ENCODE peak calls at places on chromosomes 16 and 17, in seven cellular contexts. J, Y, G, T, V, P and M are unnamed samples.

GRCh38 chr16:86664518-86665318 is 86.4 kb downstream of the FOXL1 start:
- DNase-seq in J (peak; percentile 65), Y (no peak), G (no peak), T (no peak), V (no peak), P (peak; percentile 99), M (no peak)

GRCh38 chr17:82623707-82624106 is 24.5 kb downstream of the WDR45B start:
- DNase-seq in J (no peak), Y (no peak), G (no peak), T (no peak), V (no peak), P (no peak), M (no peak)

GRCh38 chr17:71188811-71189492 is 931.9 kb upstream of the SOX9 start:
- DNase-seq in J (no peak), Y (no peak), G (no peak), T (no peak), V (no peak), P (peak; percentile 97), M (no peak)

GRCh38 chr17:46159686-46160085 is 33.5 kb downstream of the KANSL1 start:
- DNase-seq in J (no peak), Y (no peak), G (no peak), T (no peak), V (no peak), P (peak; percentile 69), M (no peak)

GRCh38 chr17:28744104-28744801 is 442 bp downstream of the TRAF4 start:
- DNase-seq in J (peak; percentile 85), Y (peak; percentile 77), G (peak; percentile 75), T (peak; percentile 56), V (peak; percentile 37), P (peak; percentile 60), M (peak; percentile 44)

GRCh38 chr16:81443688-81444447 is 740 bp upstream of the CMIP start:
- DNase-seq in J (peak; percentile 30), Y (no peak), G (no peak), T (peak; percentile 63), V (no peak), P (no peak), M (no peak)

GRCh38 chr17:17205368-17206148 is 575 bp downstream of the PLD6 start:
- DNase-seq in J (peak; percentile 78), Y (peak; percentile 51), G (peak; percentile 71), T (peak; percentile 71), V (peak; percentile 47), P (peak; percentile 82), M (no peak)

GRCh38 chr16:14362774-14363371 is 267.2 kb downstream of the PARN start:
- DNase-seq in J (no peak), Y (no peak), G (no peak), T (no peak), V (no peak), P (peak; percentile 71), M (no peak)

GRCh38 chr16:29821663-29822115 is 1.4 kb downstream of the MVP start:
- DNase-seq in J (no peak), Y (no peak), G (no peak), T (no peak), V (no peak), P (peak; percentile 94), M (peak; percentile 82)

GRCh38 chr16:87407511-87408112 is 15.5 kb downstream of the MAP1LC3B start:
- DNase-seq in J (no peak), Y (no peak), G (no peak), T (peak; percentile 74), V (no peak), P (peak; percentile 68), M (no peak)

GRCh38 chr17:82126479-82127314 is 28.7 kb upstream of the FASN start:
- DNase-seq in J (peak; percentile 66), Y (no peak), G (peak; percentile 75), T (no peak), V (no peak), P (no peak), M (no peak)

GRCh38 chr16:17194190-17194780 is 276.5 kb downstream of the XYLT1 start:
- DNase-seq in J (peak; percentile 74), Y (peak; percentile 56), G (peak; percentile 67), T (peak; percentile 73), V (no peak), P (peak; percentile 37), M (peak; percentile 73)

GRCh38 chr17:40412880-40413279 is 4.8 kb downstream of the TOP2A start:
- DNase-seq in J (no peak), Y (no peak), G (no peak), T (no peak), V (no peak), P (no peak), M (no peak)

GRCh38 chr17:74314877-74315276 is 11.1 kb upstream of the KIF19 start:
- DNase-seq in J (no peak), Y (no peak), G (no peak), T (no peak), V (no peak), P (no peak), M (no peak)

GRCh38 chr17:47352848-47353247 is 29.1 kb downstream of the EFCAB13 start:
- DNase-seq in J (no peak), Y (no peak), G (no peak), T (no peak), V (no peak), P (no peak), M (no peak)

GRCh38 chr16:79869304-79870015 is 268.9 kb upstream of the MAF start:
- DNase-seq in J (no peak), Y (no peak), G (no peak), T (no peak), V (no peak), P (no peak), M (no peak)

GRCh38 chr17:74848656-74849399 is 10.9 kb downstream of the GRIN2C start:
- DNase-seq in J (no peak), Y (no peak), G (no peak), T (no peak), V (no peak), P (no peak), M (no peak)

GRCh38 chr17:54935487-54935886 is 33.0 kb downstream of the COX11 start:
- DNase-seq in J (no peak), Y (no peak), G (no peak), T (no peak), V (no peak), P (no peak), M (no peak)

GRCh38 chr16:13940397-13940933 is 20.5 kb downstream of the ERCC4 start:
- DNase-seq in J (no peak), Y (no peak), G (no peak), T (no peak), V (no peak), P (no peak), M (no peak)

GRCh38 chr16:6804461-6804860 is 528.2 kb upstream of the RBFOX1 start:
- DNase-seq in J (no peak), Y (no peak), G (no peak), T (no peak), V (no peak), P (no peak), M (no peak)

GRCh38 chr17:20216154-20216815 is 207.1 kb downstream of the SPECC1 start:
- DNase-seq in J (no peak), Y (no peak), G (no peak), T (no peak), V (no peak), P (no peak), M (no peak)

GRCh38 chr16:1424028-1424427 is 3.5 kb upstream of the UQCC4 start:
- DNase-seq in J (no peak), Y (no peak), G (no peak), T (no peak), V (no peak), P (no peak), M (no peak)

GRCh38 chr16:87043273-87044030 is 273.7 kb downstream of the C16orf95 start:
- DNase-seq in J (no peak), Y (no peak), G (no peak), T (no peak), V (no peak), P (no peak), M (no peak)

GRCh38 chr17:34226011-34226410 is 29.1 kb upstream of the CCL2 start:
- DNase-seq in J (no peak), Y (peak; percentile 15), G (no peak), T (no peak), V (no peak), P (no peak), M (no peak)